ENCODE peak calls at places on chromosomes 13 and 19, in six cellular contexts. Q, J, E, D, R and M are unnamed samples.

GRCh38 chr13:105603283-105603682 is 932.2 kb downstream of the EFNB2 start:
- DNase-seq in J (no peak), E (no peak), D (no peak), Q (no peak), R (no peak), M (no peak)

GRCh38 chr13:27830010-27830409 is 37.7 kb downstream of the GSX1 start:
- DNase-seq in D (peak; percentile 88), R (peak; percentile 82), J (no peak), E (no peak), Q (peak; percentile 67), M (no peak)

GRCh38 chr13:31725841-31726240 is 13.5 kb upstream of the RXFP2 start:
- DNase-seq in R (no peak), Q (no peak), D (no peak), E (no peak), J (no peak), M (no peak)

GRCh38 chr13:36124236-36124822 is 6.9 kb downstream of the DCLK1 start:
- DNase-seq in Q (no peak), E (no peak), J (no peak), R (no peak), D (no peak), M (peak; percentile 74)

GRCh38 chr19:27925202-27925601 is 1287.7 kb downstream of the UQCRFS1 start:
- DNase-seq in E (no peak), J (no peak), D (no peak), Q (no peak), R (no peak), M (no peak)

GRCh38 chr13:51002736-51003135 is 93.1 kb downstream of the RNASEH2B start:
- DNase-seq in E (no peak), D (no peak), Q (no peak), R (no peak), J (no peak), M (no peak)

GRCh38 chr19:47133021-47133471 is 2.4 kb downstream of the SAE1 start:
- DNase-seq in D (no peak), Q (no peak), J (no peak), E (no peak), R (no peak), M (no peak)

GRCh38 chr19:45177817-45178261 is at the start of gene TRAPPC6A:
- DNase-seq in Q (no peak), R (no peak), J (no peak), E (no peak), D (no peak), M (no peak)

GRCh38 chr19:34096020-34096915 is 76.0 kb upstream of the LSM14A start:
- DNase-seq in R (no peak), J (peak; percentile 14), E (no peak), Q (no peak), D (no peak), M (no peak)

GRCh38 chr19:21092107-21092506 is 10.1 kb downstream of the ZNF714 start:
- DNase-seq in J (peak; percentile 33), E (no peak), D (no peak), R (no peak), Q (no peak), M (no peak)

GRCh38 chr13:26759907-26760834 is at the start of gene GPR12:
- DNase-seq in D (peak; percentile 34), E (no peak), J (no peak), R (no peak), Q (no peak), M (no peak)

GRCh38 chr13:45179428-45179827 is 21.4 kb downstream of the KCTD4 start:
- DNase-seq in E (no peak), D (no peak), R (no peak), J (no peak), Q (peak; percentile 40), M (no peak)

GRCh38 chr13:94992277-94992989 is 280.1 kb upstream of the SOX21 start:
- DNase-seq in D (no peak), E (no peak), Q (no peak), J (no peak), R (no peak), M (no peak)

GRCh38 chr13:49042476-49042875 is 66.8 kb downstream of the FNDC3A start:
- DNase-seq in R (no peak), J (no peak), Q (no peak), E (no peak), D (no peak), M (no peak)

GRCh38 chr13:97310809-97311436 is 88.8 kb downstream of the MBNL2 start:
- DNase-seq in E (no peak), R (no peak), Q (no peak), J (no peak), D (no peak), M (no peak)

GRCh38 chr19:50510121-50510670 is 795 bp downstream of the JOSD2 start:
- DNase-seq in D (no peak), R (peak; percentile 56), Q (no peak), J (no peak), E (no peak), M (no peak)

GRCh38 chr13:66224644-66225043 is 1005.5 kb downstream of the PCDH9 start:
- DNase-seq in J (no peak), R (no peak), D (no peak), E (no peak), Q (no peak), M (no peak)

GRCh38 chr13:21175656-21176194 is 627 bp downstream of the SKA3 start:
- DNase-seq in E (no peak), D (no peak), J (no peak), R (no peak), Q (no peak), M (no peak)

GRCh38 chr13:20968745-20969144 is 66.2 kb upstream of the XPO4 start:
- DNase-seq in E (no peak), J (no peak), Q (no peak), D (no peak), R (no peak), M (no peak)

DNA sequence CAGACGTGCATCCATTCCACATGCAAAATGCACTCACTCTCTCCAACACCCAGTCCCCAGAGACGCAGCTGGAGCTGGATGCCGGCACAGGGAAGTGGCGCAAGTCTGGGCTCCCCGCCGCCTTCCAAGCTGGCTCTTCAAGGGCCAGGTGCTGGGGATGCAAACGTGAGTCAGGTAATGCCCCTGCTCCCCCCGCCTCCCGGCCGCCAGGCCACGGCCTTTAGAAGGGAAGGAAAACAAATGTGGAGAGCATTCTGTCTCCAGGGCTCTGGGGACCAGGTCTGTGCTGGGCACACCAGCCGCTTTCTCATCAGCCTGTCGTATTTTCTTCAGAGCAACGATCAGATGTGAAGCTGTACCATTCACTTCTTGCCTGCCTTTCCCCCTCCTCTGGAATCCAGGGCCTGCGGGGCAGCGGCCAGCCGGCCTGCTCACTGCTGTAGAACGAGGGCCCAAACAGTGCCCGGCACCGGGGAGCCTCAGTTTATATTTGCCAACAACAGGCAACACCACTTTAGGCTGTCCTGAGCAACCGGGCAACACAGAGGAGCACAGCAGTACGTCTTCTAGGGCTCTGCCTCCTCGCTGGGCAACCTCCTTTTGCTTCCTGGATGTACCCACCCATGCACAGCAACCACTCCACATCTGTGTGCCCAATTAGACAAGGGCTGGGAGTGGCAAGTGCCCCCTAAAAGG is 3.8 kb downstream of the RAB20 start:
- DNase-seq in R (no peak), Q (no peak), J (no peak), E (no peak), D (no peak), M (no peak)
- TF ChIP-seq CTCF in R (no peak), Q (no peak), J (no peak), E (no peak), D (no peak), M (no peak)

GRCh38 chr19:6803036-6803404 is 30.5 kb downstream of the VAV1 start:
- DNase-seq in D (no peak), Q (no peak), J (no peak), E (no peak), R (no peak), M (no peak)

GRCh38 chr19:6801397-6802086 is 29.0 kb downstream of the VAV1 start:
- DNase-seq in E (peak; percentile 21), R (peak; percentile 75), Q (peak; percentile 64), J (no peak), D (no peak), M (no peak)

GRCh38 chr19:6800991-6801396 is 28.5 kb downstream of the VAV1 start:
- DNase-seq in R (no peak), Q (no peak), J (no peak), E (no peak), D (no peak), M (no peak)

GRCh38 chr19:6806488-6806887 is 34.0 kb downstream of the VAV1 start:
- DNase-seq in Q (no peak), J (no peak), D (no peak), R (no peak), E (no peak), M (no peak)

GRCh38 chr19:6802336-6803035 is 30.0 kb downstream of the VAV1 start:
- DNase-seq in D (no peak), Q (peak; percentile 42), R (peak; percentile 44), E (peak; percentile 17), J (no peak), M (no peak)
- TF ChIP-seq CTCF in D (no peak), Q (no peak), R (no peak), E (no peak), J (no peak), M (no peak)

GRCh38 chr13:40193290-40194203 is 472.9 kb downstream of the FOXO1 start:
- DNase-seq in R (no peak), E (peak; percentile 58), D (no peak), J (no peak), Q (no peak), M (no peak)
- TF ChIP-seq CTCF in R (no peak), E (no peak), D (no peak), J (no peak), Q (no peak), M (no peak)

GRCh38 chr19:58572026-58572817 is 913 bp downstream of the MZF1 start:
- DNase-seq in E (peak; percentile 23), Q (no peak), D (no peak), J (no peak), R (no peak), M (no peak)

GRCh38 chr19:58573658-58574164 is 576 bp upstream of the MZF1 start:
- DNase-seq in R (no peak), J (no peak), Q (no peak), D (no peak), E (no peak), M (no peak)

GRCh38 chr19:58570770-58571574 is 2.2 kb downstream of the MZF1 start:
- DNase-seq in R (peak; percentile 35), D (no peak), E (peak; percentile 21), Q (peak; percentile 20), J (no peak), M (no peak)

GRCh38 chr19:58571575-58571947 is 1.6 kb downstream of the MZF1 start:
- DNase-seq in Q (peak; percentile 17), E (no peak), D (no peak), J (no peak), R (peak; percentile 30), M (no peak)

DNA sequence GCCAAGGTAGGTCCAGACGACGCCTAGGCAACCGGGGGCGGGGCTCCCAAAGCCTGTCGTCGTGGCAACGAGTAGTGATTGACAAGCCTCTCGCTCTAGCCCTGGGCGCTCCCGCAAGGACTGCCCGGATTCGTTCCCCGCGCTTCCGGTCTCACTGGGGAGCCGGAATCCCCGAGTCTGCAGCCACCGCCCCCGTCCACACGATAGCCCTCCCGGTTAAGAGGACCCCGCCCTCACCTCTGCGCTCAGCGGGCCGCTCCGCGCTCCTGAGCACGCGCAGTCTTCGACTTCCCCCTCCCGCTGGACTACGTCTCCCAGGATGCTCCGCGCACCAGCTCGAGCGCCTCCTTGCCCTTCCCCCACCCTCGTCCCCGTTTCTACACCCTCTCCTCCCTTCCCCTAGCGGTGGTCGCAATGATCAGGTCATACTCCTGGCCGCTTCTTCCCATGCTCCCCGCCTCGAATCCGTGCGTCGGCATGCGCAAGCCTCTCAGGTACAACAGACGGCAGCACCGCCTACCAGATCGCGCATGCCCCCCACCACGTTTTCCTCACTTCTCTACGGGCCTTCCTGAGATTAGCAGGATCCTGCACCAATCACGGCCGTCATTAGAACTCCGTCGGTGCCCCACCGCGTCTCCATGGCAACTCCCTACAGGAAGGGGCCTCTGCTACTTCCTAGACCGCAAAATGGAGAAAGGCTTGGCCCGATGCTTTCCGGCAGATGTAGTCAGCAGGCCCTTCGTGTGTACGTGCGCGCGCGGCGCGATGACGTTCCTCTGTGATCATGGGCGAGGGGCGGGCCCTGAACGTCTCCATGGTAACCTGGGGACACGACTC is at the start of gene MZF1:
- DNase-seq in D (peak; percentile 99), E (peak; percentile 100), Q (peak; percentile 99), J (peak; percentile 100), R (peak; percentile 100), M (peak; percentile 100)
- TF ChIP-seq CTCF in D (no peak), E (peak; percentile 50), Q (no peak), J (no peak), R (no peak), M (peak; percentile 5)